ENCODE peak calls at places on chromosomes 16 and 17, in four cellular contexts. U is AG04450, Z is CD14-positive monocyte, B is A673. K is an unnamed sample.

GRCh38 chr17:38671939-38672720 is 2.6 kb downstream of the EPOP start:
- DNase-seq in U (no peak), Z (no peak), B (no peak), K (no peak)

GRCh38 chr17:59791603-59792457 is 84.4 kb downstream of the VMP1 start:
- DNase-seq in U (no peak), B (peak; percentile 63), Z (no peak), K (no peak)

GRCh38 chr17:62051053-62051452 is 14.0 kb downstream of the MED13 start:
- DNase-seq in B (no peak), U (no peak), Z (no peak), K (no peak)

GRCh38 chr17:63542942-63543821 is 7.1 kb upstream of the DCAF7 start:
- DNase-seq in B (no peak), Z (no peak), U (no peak), K (no peak)

GRCh38 chr16:72834499-72834898 is 213.4 kb downstream of the ZFHX3 start:
- DNase-seq in Z (no peak), B (no peak), U (no peak), K (no peak)

GRCh38 chr16:73031155-73031866 is 16.6 kb downstream of the ZFHX3 start:
- DNase-seq in Z (no peak), B (no peak), U (no peak), K (no peak)

GRCh38 chr16:82070656-82071369 is 35.8 kb downstream of the HSD17B2 start:
- DNase-seq in B (no peak), Z (no peak), U (peak; percentile 26), K (no peak)

GRCh38 chr16:2505695-2506094 is 8.1 kb upstream of the ATP6V0C start:
- DNase-seq in Z (no peak), U (no peak), B (no peak), K (no peak)

GRCh38 chr17:83050651-83051422 is 28.6 kb upstream of the METRNL start:
- DNase-seq in B (no peak), U (no peak), Z (no peak), K (no peak)

GRCh38 chr17:1644493-1645206 is 882 bp downstream of the SCARF1 start:
- DNase-seq in Z (peak; percentile 85), U (no peak), B (no peak), K (no peak)

GRCh38 chr17:27376637-27377547 is 79.4 kb upstream of the KSR1 start:
- DNase-seq in U (no peak), Z (no peak), B (no peak), K (no peak)

GRCh38 chr17:2799653-2800052 is 3.4 kb downstream of the RAP1GAP2 start:
- DNase-seq in Z (no peak), U (no peak), B (no peak), K (no peak)

GRCh38 chr17:4796550-4796915 is 569 bp downstream of the PSMB6 start:
- DNase-seq in U (no peak), Z (no peak), B (peak; percentile 75), K (no peak)

GRCh38 chr17:179066-179432 is 2.4 kb downstream of the DOC2B start:
- DNase-seq in B (no peak), U (no peak), Z (peak; percentile 15), K (no peak)

GRCh38 chr17:83103200-83103937 is 24.0 kb downstream of the METRNL start:
- DNase-seq in B (peak; percentile 49), U (no peak), Z (peak; percentile 77), K (no peak)

GRCh38 chr17:82329683-82330321 is 3.8 kb downstream of the SECTM1 start:
- DNase-seq in B (no peak), U (no peak), Z (no peak), K (no peak)

GRCh38 chr17:222172-222571 is 40.7 kb upstream of the DOC2B start:
- DNase-seq in Z (peak; percentile 9), B (no peak), U (no peak), K (no peak)

GRCh38 chr16:88772871-88773811 is 11.9 kb downstream of the PIEZO1 start:
- DNase-seq in U (peak; percentile 86), Z (no peak), B (peak; percentile 78), K (no peak)

GRCh38 chr17:36183001-36183810 is 6.8 kb upstream of the TBC1D3B start:
- DNase-seq in Z (peak; percentile 71), B (peak; percentile 45), U (peak; percentile 59), K (peak; percentile 91)

GRCh38 chr17:17971431-17972125 is 622 bp downstream of the TOM1L2 start:
- DNase-seq in B (no peak), U (no peak), Z (no peak), K (no peak)

GRCh38 chr16:17657037-17657436 is 186.3 kb upstream of the XYLT1 start:
- DNase-seq in B (no peak), U (no peak), Z (no peak), K (no peak)

GRCh38 chr16:24748242-24748641 is 18.8 kb downstream of the TNRC6A start:
- DNase-seq in B (peak; percentile 67), U (peak; percentile 74), Z (no peak), K (no peak)

GRCh38 chr16:81405702-81406113 is 38.9 kb upstream of the CMIP start:
- DNase-seq in B (no peak), U (peak; percentile 74), Z (no peak), K (no peak)

GRCh38 chr16:11501583-11502138 is 85.1 kb downstream of the LITAF start:
- DNase-seq in B (no peak), U (no peak), Z (no peak), K (no peak)

GRCh38 chr16:11155284-11155806 is 100.7 kb downstream of the SOCS1 start:
- DNase-seq in U (peak; percentile 63), B (no peak), Z (no peak), K (no peak)

GRCh38 chr16:86343111-86343642 is 167.2 kb upstream of the FOXF1 start:
- DNase-seq in B (no peak), Z (no peak), U (peak; percentile 72), K (no peak)

GRCh38 chr17:37642706-37643105 is 540 bp downstream of the DDX52 start:
- DNase-seq in Z (no peak), U (no peak), B (peak; percentile 1), K (no peak)

GRCh38 chr17:38907930-38908675 is 17.3 kb upstream of the LASP1NB start:
- DNase-seq in U (no peak), Z (no peak), B (no peak), K (no peak)

GRCh38 chr17:17420561-17421269 is 56.1 kb upstream of the MED9 start:
- DNase-seq in Z (no peak), U (no peak), B (no peak), K (no peak)

GRCh38 chr17:82244413-82245140 is 15.7 kb downstream of the SLC16A3 start:
- DNase-seq in Z (peak; percentile 44), B (peak; percentile 79), U (no peak), K (no peak)

GRCh38 chr16:57616241-57616640 is 12.2 kb upstream of the ADGRG1 start:
- DNase-seq in B (no peak), U (no peak), Z (peak; percentile 16), K (no peak)

GRCh38 chr16:11757671-11758545 is 15.3 kb upstream of the TXNDC11 start:
- DNase-seq in B (no peak), U (peak; percentile 26), Z (no peak), K (no peak)

GRCh38 chr16:10081201-10081940 is 100.9 kb downstream of the GRIN2A start:
- DNase-seq in B (no peak), U (no peak), Z (no peak), K (no peak)

GRCh38 chr16:56547120-56547948 is 17.5 kb upstream of the MT4 start:
- DNase-seq in B (no peak), U (peak; percentile 55), Z (no peak), K (no peak)

DNA sequence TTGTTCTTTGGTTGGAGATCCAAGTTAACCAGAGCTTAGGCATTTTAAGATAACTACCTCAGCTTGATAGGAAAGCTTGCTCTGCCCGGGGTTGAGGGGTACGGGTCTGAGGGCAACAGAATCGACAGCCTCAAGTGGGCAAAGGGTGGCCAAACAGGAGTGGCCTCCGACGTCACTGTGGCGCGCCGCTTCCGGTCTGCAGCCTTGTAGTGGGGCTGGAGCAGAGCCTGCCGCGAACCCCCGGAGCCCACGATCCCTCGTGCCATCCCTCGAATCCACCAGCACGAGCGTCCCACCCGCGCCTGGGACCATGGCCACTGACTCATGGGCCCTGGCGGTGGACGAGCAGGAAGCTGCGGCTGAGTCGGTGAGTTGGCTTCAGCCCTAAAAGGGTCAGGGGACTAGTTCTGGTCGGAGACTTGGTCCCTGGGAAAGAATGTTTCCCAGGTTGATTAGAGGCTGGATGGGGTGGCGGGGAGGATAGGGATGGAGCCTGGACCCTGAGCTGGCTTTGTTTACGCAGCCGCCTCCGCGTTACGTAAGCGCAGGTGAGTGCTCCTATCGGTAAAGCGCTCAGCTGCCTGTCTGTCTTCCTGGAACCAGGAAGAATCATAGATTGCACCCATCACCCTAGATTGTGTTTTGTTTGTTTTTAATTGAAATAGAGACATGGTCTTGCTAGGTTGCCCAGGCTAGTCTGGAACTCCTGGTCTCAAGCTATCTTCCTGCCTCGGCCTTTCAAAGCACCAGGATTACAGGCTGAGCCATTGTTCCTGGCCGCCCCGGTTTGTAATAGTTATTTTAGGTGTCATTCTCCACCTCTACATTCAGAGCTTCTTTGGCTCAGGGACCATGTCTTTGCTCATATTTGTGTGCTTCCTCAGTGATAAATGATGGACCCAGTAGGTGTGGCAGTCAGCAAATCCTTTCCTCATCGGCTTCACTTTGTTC is at the start of gene DDX19B:
- DNase-seq in Z (peak; percentile 70), B (peak; percentile 60), U (no peak), K (no peak)
- TF ChIP-seq CTCF in Z (no peak), B (no peak), U (peak; percentile 3), K (no peak)

DNA sequence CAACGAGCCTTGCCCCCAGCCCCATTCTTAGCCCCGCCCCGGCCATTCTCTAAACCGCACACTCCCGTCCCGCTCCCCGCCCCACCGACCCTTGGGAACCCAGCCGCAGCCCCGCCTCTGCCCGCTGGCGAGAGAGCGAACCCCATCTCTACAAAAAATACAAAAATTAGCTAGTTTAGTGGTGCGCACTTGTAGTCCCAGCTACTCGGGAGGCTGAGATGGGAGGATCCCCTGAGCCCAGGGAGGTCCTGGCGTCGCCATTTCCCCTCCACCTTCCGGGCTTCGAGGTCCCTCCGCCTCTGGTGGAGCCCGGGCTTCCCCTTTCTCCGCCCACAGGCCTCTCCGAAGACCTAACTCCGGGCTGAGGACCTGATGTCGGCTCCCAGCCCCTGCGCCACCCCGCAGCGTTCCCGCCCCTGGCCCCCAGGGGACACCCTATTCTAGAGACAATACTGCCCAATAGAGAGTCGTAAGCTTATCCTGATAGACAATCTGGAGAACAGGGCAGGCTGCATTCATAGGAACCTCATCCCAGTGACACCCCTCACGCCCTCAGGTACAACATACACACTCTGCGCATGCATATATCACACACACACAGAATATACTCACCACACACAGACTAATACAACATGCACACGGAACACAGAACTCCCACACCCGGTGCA is 483 bp upstream of the PROCA1 start:
- DNase-seq in U (no peak), B (no peak), Z (peak; percentile 72), K (no peak)
- TF ChIP-seq CTCF in U (no peak), B (no peak), Z (no peak), K (no peak)

GRCh38 chr17:75250009-75250471 is 11.4 kb downstream of the GGA3 start:
- DNase-seq in Z (no peak), B (peak; percentile 52), U (no peak), K (no peak)
- TF ChIP-seq CTCF in Z (no peak), B (no peak), U (no peak), K (no peak)

DNA sequence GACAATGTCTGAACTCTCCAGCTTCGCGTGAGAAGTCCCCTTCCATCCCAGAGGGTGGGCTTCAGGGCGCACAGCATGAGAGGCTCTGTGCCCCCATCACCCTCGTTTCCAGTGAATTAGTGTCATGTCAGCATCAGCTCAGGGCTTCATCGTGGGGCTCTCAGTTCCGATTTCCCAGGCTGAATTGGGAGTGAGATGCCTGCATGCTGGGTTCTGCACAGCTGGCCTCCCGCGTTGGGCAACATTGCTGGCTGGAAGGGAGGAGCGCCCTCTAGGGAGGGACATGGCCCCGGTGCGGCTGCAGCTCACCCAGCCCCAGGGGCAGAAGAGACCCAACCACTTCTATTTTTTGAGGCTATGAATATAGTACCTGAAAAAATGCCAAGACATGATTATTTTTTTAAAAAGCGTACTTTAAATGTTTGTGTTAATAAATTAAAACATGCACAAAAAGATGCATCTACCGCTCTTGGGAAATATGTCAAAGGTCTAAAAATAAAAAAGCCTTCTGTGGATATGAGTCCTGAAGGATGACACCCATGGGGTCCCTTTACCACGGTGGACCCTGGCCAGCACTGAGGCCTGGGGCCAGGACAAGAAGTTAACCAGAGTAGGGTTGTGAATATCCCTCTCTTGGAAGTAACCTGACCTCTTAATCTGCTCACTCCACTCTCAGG is 10.5 kb upstream of the ITGAD start:
- DNase-seq in Z (peak; percentile 75), U (no peak), B (peak; percentile 78), K (no peak)
- TF ChIP-seq CTCF in Z (peak; percentile 88), U (peak; percentile 68), B (peak; percentile 87), K (peak; percentile 73)

K was measured in type B pancreatic cell.